ENCODE peak calls at places on chromosomes 3 and 15, in four cellular contexts. One of them, this sample, is unnamed.

GRCh38 chr3:85808750-85809149 is 850.0 kb downstream of the CADM2 start:
- DNase-seq in AG04449: no peak
- DNase-seq in A673: no peak
- DNase-seq in mucosa of descending colon: no peak
- DNase-seq in this sample: no peak

GRCh38 chr3:103218793-103219192 is 784.0 kb downstream of the ZPLD1 start:
- DNase-seq in A673: no peak
- DNase-seq in mucosa of descending colon: no peak
- DNase-seq in AG04449: no peak
- DNase-seq in this sample: no peak

GRCh38 chr15:68326711-68327412 is 49.3 kb downstream of the FEM1B start:
- DNase-seq in AG04449: no peak
- DNase-seq in mucosa of descending colon: no peak
- DNase-seq in A673: peak
- DNase-seq in this sample: no peak

GRCh38 chr15:81843226-81843625 is 202.6 kb downstream of the MEX3B start:
- DNase-seq in A673: no peak
- DNase-seq in AG04449: no peak
- DNase-seq in mucosa of descending colon: no peak
- DNase-seq in this sample: no peak

GRCh38 chr3:13575459-13576061 is 26.6 kb downstream of the FBLN2 start:
- DNase-seq in AG04449: no peak
- DNase-seq in A673: no peak
- DNase-seq in mucosa of descending colon: peak
- DNase-seq in this sample: no peak

GRCh38 chr3:5006755-5007202 is 27.5 kb downstream of the BHLHE40 start:
- DNase-seq in A673: no peak
- DNase-seq in AG04449: no peak
- DNase-seq in mucosa of descending colon: no peak
- DNase-seq in this sample: no peak

GRCh38 chr3:69541059-69541471 is 155.2 kb upstream of the FRMD4B start:
- DNase-seq in A673: no peak
- DNase-seq in mucosa of descending colon: no peak
- DNase-seq in AG04449: no peak
- DNase-seq in this sample: peak

GRCh38 chr15:94168250-94168649 is 63.1 kb upstream of the MCTP2 start:
- DNase-seq in AG04449: no peak
- DNase-seq in A673: no peak
- DNase-seq in mucosa of descending colon: no peak
- DNase-seq in this sample: no peak

GRCh38 chr3:183576487-183577107 is 21.1 kb upstream of the KLHL6 start:
- DNase-seq in AG04449: no peak
- DNase-seq in mucosa of descending colon: no peak
- DNase-seq in A673: peak
- DNase-seq in this sample: no peak

GRCh38 chr15:65305144-65305758 is 774 bp downstream of the RNU5B-1 start:
- DNase-seq in AG04449: no peak
- DNase-seq in A673: no peak
- DNase-seq in mucosa of descending colon: no peak
- DNase-seq in this sample: no peak

GRCh38 chr15:65304393-65305143 is at the start of gene RNU5B-1:
- DNase-seq in mucosa of descending colon: peak
- DNase-seq in AG04449: peak
- DNase-seq in A673: peak
- DNase-seq in this sample: peak

GRCh38 chr15:65302061-65302460 is 2.4 kb upstream of the RNU5B-1 start:
- DNase-seq in AG04449: no peak
- DNase-seq in mucosa of descending colon: peak
- DNase-seq in A673: no peak
- DNase-seq in this sample: no peak

GRCh38 chr15:65305776-65306175 is 1.3 kb downstream of the RNU5B-1 start:
- DNase-seq in A673: peak
- DNase-seq in mucosa of descending colon: no peak
- DNase-seq in AG04449: no peak
- DNase-seq in this sample: no peak

DNA sequence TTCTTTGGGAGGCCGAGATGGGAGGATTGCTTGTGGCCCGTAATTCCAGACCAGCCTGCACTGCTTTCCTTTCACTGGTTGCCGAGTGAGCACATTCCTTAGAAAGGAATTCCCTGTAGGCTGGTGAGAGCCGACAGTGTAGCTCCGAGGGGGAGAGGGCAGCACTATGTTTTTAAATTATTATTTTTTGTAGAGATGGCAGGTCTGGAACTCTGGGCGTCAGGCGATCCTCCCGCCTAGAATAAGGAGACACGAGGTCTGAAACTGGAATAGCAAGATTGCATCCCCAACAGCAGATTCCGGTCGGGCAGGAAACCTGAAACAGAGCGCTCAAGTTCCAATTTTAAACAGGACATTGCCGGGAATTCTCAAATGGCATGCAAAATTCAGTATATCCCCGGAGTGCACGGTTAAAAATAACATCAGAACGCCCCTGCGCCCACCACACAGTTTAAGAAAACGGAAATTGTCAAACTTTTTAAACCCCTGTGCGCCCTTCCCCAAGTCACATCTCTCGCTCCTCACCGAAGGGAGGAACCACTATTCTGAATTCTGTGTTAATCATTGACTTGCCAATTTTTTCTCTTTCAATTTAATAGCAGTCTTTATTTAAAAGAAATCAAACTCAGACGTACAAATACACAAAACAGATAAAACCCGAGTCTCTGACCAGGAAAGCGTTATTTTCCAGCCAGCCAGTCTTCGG is 637 bp upstream of the RNU5B-1 start:
- DNase-seq in mucosa of descending colon: peak
- DNase-seq in A673: peak
- DNase-seq in AG04449: no peak
- DNase-seq in this sample: no peak
- TF ChIP-seq CTCF in mucosa of descending colon: no peak
- TF ChIP-seq CTCF in A673: peak
- TF ChIP-seq CTCF in AG04449: no peak
- TF ChIP-seq CTCF in this sample: no peak

GRCh38 chr3:18424862-18425640 is at the start of gene SATB1:
- DNase-seq in mucosa of descending colon: peak
- DNase-seq in AG04449: no peak
- DNase-seq in A673: peak
- DNase-seq in this sample: no peak

GRCh38 chr3:18423401-18424212 is 1.5 kb downstream of the SATB1 start:
- DNase-seq in mucosa of descending colon: peak
- DNase-seq in AG04449: no peak
- DNase-seq in A673: peak
- DNase-seq in this sample: no peak

GRCh38 chr3:18422972-18423371 is 2.2 kb downstream of the SATB1 start:
- DNase-seq in A673: no peak
- DNase-seq in mucosa of descending colon: no peak
- DNase-seq in AG04449: no peak
- DNase-seq in this sample: no peak

GRCh38 chr3:18425641-18426403 is 683 bp upstream of the SATB1 start:
- DNase-seq in AG04449: no peak
- DNase-seq in A673: no peak
- DNase-seq in mucosa of descending colon: peak
- DNase-seq in this sample: no peak

GRCh38 chr3:18424213-18424861 is 802 bp downstream of the SATB1 start:
- DNase-seq in A673: peak
- DNase-seq in AG04449: no peak
- DNase-seq in mucosa of descending colon: peak
- DNase-seq in this sample: no peak
- TF ChIP-seq CTCF in A673: no peak
- TF ChIP-seq CTCF in AG04449: no peak
- TF ChIP-seq CTCF in mucosa of descending colon: no peak
- TF ChIP-seq CTCF in this sample: no peak

GRCh38 chr3:109089265-109089664 is 28.7 kb downstream of the MORC1 start:
- DNase-seq in A673: no peak
- DNase-seq in mucosa of descending colon: no peak
- DNase-seq in AG04449: no peak
- DNase-seq in this sample: no peak
- TF ChIP-seq CTCF in A673: no peak
- TF ChIP-seq CTCF in mucosa of descending colon: no peak
- TF ChIP-seq CTCF in AG04449: no peak
- TF ChIP-seq CTCF in this sample: no peak

GRCh38 chr3:52771334-52771681 is 568 bp upstream of the NEK4 start:
- DNase-seq in mucosa of descending colon: no peak
- DNase-seq in A673: no peak
- DNase-seq in AG04449: no peak
- DNase-seq in this sample: no peak

GRCh38 chr3:52771702-52772101 is 962 bp upstream of the NEK4 start:
- DNase-seq in A673: no peak
- DNase-seq in mucosa of descending colon: no peak
- DNase-seq in AG04449: no peak
- DNase-seq in this sample: no peak

GRCh38 chr3:52773361-52774065 is 2.8 kb upstream of the NEK4 start:
- DNase-seq in AG04449: no peak
- DNase-seq in A673: no peak
- DNase-seq in mucosa of descending colon: peak
- DNase-seq in this sample: no peak

GRCh38 chr3:52769786-52770445 is 824 bp downstream of the NEK4 start:
- DNase-seq in mucosa of descending colon: no peak
- DNase-seq in A673: peak
- DNase-seq in AG04449: no peak
- DNase-seq in this sample: no peak

DNA sequence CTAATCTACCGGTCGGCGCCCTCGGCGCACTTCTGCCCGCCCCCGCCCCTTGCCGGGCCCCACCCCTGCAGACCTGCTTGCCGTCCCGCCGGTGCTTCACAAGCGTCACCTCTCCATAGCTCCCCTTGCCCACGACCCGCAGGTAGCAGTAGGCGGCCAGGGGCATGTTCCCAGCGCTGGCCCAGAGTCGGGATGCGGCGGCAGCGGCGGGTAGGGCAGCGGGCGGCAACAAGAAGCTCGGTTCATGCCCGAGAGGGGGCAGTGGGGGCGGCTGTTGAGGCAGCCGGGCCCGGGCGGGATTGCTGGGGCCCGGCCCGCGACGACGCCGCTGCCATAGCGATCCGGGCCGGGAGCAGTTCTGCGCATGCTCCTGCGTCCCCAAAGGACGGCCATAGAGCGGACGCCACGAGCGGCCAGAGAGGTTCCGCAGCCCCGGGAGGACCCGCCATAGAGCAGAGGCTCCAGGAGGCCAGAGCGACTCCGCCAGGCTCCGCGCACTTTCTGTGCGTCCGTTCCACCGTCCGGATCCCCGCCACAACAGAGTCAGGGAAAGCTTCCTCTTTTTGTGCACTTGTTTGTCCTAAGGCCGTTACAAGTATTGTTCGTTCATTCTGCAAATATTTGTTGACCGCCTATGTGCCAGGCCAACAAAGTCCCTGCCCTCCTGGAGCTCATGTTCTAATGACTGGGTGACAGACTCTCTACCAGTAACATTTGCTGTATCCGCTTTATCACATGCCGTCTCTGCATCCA is at the start of gene NEK4:
- DNase-seq in mucosa of descending colon: peak
- DNase-seq in AG04449: peak
- DNase-seq in A673: peak
- DNase-seq in this sample: peak
- TF ChIP-seq CTCF in mucosa of descending colon: no peak
- TF ChIP-seq CTCF in AG04449: no peak
- TF ChIP-seq CTCF in A673: no peak
- TF ChIP-seq CTCF in this sample: no peak

GRCh38 chr3:9947025-9947995 is 4.9 kb downstream of the PRRT3 start:
- DNase-seq in A673: peak
- DNase-seq in mucosa of descending colon: peak
- DNase-seq in AG04449: no peak
- DNase-seq in this sample: no peak
- TF ChIP-seq CTCF in A673: peak
- TF ChIP-seq CTCF in mucosa of descending colon: peak
- TF ChIP-seq CTCF in AG04449: peak
- TF ChIP-seq CTCF in this sample: peak

GRCh38 chr3:52090131-52090548 is 33.8 kb upstream of the DUSP7 start:
- DNase-seq in AG04449: peak
- DNase-seq in mucosa of descending colon: peak
- DNase-seq in A673: peak
- DNase-seq in this sample: peak

GRCh38 chr3:52091566-52092290 is 35.4 kb upstream of the DUSP7 start:
- DNase-seq in A673: no peak
- DNase-seq in AG04449: no peak
- DNase-seq in mucosa of descending colon: no peak
- DNase-seq in this sample: peak

GRCh38 chr3:52092291-52092660 is 35.9 kb upstream of the DUSP7 start:
- DNase-seq in A673: no peak
- DNase-seq in AG04449: no peak
- DNase-seq in mucosa of descending colon: no peak
- DNase-seq in this sample: no peak

GRCh38 chr3:52089691-52090090 is 33.3 kb upstream of the DUSP7 start:
- DNase-seq in AG04449: no peak
- DNase-seq in mucosa of descending colon: peak
- DNase-seq in A673: no peak
- DNase-seq in this sample: no peak

GRCh38 chr3:52090620-52091468 is 34.5 kb upstream of the DUSP7 start:
- DNase-seq in AG04449: no peak
- DNase-seq in A673: no peak
- DNase-seq in mucosa of descending colon: peak
- DNase-seq in this sample: no peak
- TF ChIP-seq CTCF in AG04449: no peak
- TF ChIP-seq CTCF in A673: no peak
- TF ChIP-seq CTCF in mucosa of descending colon: no peak
- TF ChIP-seq CTCF in this sample: no peak

DNA sequence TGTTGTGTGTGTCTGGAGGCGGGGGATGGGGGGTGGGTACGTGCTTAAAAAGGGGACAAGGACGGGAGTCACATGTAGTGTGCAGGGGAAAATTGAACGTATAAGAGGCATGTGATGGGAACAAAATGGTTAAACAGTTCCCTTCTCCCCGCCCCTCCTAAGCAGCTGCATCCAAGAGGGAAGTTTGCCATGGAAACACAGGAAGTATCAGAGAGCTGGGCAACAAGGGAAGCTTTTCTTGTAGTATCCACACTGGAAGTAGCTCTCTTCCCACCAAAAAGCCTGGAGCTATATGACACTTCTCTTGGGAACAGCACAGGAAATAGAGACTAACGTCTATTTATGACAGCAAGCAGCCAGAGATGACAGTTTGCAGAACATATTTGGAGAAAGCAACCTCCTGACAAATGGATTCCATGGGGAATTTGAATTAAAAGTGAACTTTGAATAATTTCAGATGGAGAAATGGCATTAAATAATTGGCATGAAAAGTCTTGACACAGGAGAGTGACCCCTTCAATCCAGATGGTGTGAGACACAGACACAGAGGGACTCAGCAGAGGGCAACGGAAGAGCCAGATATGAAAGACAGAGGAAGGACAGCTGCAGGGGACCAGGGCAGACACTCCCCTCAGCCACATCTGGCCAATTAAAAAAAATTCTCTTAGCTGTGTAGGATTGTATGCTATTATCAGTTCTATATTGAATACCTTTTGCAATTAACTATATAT is 294.2 kb upstream of the TBL1XR1 start:
- DNase-seq in AG04449: no peak
- DNase-seq in A673: peak
- DNase-seq in mucosa of descending colon: no peak
- DNase-seq in this sample: no peak
- TF ChIP-seq CTCF in AG04449: no peak
- TF ChIP-seq CTCF in A673: no peak
- TF ChIP-seq CTCF in mucosa of descending colon: no peak
- TF ChIP-seq CTCF in this sample: no peak